ENCODE peak calls at places on chromosome 16, in four cellular contexts. T is substantia nigra, C is iPS-NIHi11, S is lower lobe of right lung. L is an unnamed sample.

GRCh38 chr16:4612474-4612931 is 2.2 kb downstream of the UBALD1 start:
- DNase-seq in T (no peak), C (peak; percentile 75), S (no peak), L (no peak)

GRCh38 chr16:53081032-53081424 is 26.2 kb downstream of the CHD9 start:
- DNase-seq in T (no peak), C (no peak), S (no peak), L (no peak)

GRCh38 chr16:86806838-86807351 is 228.5 kb downstream of the FOXL1 start:
- DNase-seq in T (no peak), C (peak; percentile 74), S (no peak), L (no peak)

GRCh38 chr16:49523435-49524159 is 150.0 kb downstream of the C16orf78 start:
- DNase-seq in T (no peak), C (no peak), S (no peak), L (no peak)

GRCh38 chr16:85570735-85571562 is 42.2 kb upstream of the GSE1 start:
- DNase-seq in T (no peak), C (no peak), S (peak; percentile 85), L (peak; percentile 62)

GRCh38 chr16:3131755-3132377 is 3.0 kb upstream of the ZNF213 start:
- DNase-seq in T (no peak), C (peak; percentile 44), S (no peak), L (no peak)

GRCh38 chr16:77918792-77919707 is 103.3 kb upstream of the CLEC3A start:
- DNase-seq in T (no peak), C (no peak), S (no peak), L (no peak)

GRCh38 chr16:66489385-66489784 is 60.5 kb downstream of the TK2 start:
- DNase-seq in T (no peak), C (no peak), S (no peak), L (no peak)

GRCh38 chr16:3349175-3349574 is 6.5 kb upstream of the OR2C1 start:
- DNase-seq in T (no peak), C (no peak), S (no peak), L (peak; percentile 26)

GRCh38 chr16:8583199-8583598 is 7.1 kb downstream of the TMEM114 start:
- DNase-seq in T (no peak), C (no peak), S (no peak), L (no peak)

GRCh38 chr16:424033-424622 is 1.3 kb upstream of the RAB11FIP3 start:
- DNase-seq in T (peak; percentile 26), C (no peak), S (no peak), L (peak; percentile 56)

L was measured in upper lobe of left lung.